ENCODE peak calls at places on chromosomes 12 and 14, in seven cellular contexts. C is adrenal gland, J is body of pancreas, T is prostate gland, U is A549, P is Peyer's patch, B is uterus. S is an unnamed sample.

GRCh38 chr14:22572562-22573058 is 16.4 kb downstream of the DAD1 start:
- DNase-seq in C (no peak), J (no peak), T (no peak), U (peak; percentile 24), P (no peak), B (no peak), S (no peak)

GRCh38 chr12:92244036-92244435 is 98.4 kb upstream of the BTG1 start:
- DNase-seq in C (peak; percentile 29), J (peak; percentile 18), T (peak; percentile 54), U (no peak), P (no peak), B (peak; percentile 42), S (peak; percentile 62)

GRCh38 chr14:99274346-99275221 is 2.6 kb upstream of the BCL11B start:
- DNase-seq in C (peak; percentile 72), J (peak; percentile 51), T (peak; percentile 82), U (peak; percentile 77), P (peak; percentile 83), B (peak; percentile 50), S (peak; percentile 83)

GRCh38 chr12:75542942-75543341 is 31.5 kb upstream of the KRR1 start:
- DNase-seq in C (no peak), J (no peak), T (no peak), U (no peak), P (no peak), B (no peak), S (no peak)

GRCh38 chr14:35576260-35576659 is 42.3 kb downstream of the INSM2 start:
- DNase-seq in C (no peak), J (no peak), T (no peak), U (no peak), P (no peak), B (no peak), S (no peak)

GRCh38 chr12:70648831-70649230 is 11.6 kb upstream of the PTPRB start:
- DNase-seq in C (no peak), J (no peak), T (no peak), U (no peak), P (no peak), B (no peak), S (no peak)

GRCh38 chr14:89491701-89492381 is 74.8 kb upstream of the FOXN3 start:
- DNase-seq in C (no peak), J (no peak), T (no peak), U (no peak), P (no peak), B (no peak), S (no peak)

GRCh38 chr14:70714055-70714550 is 72.4 kb downstream of the TTC9 start:
- DNase-seq in C (peak; percentile 19), J (peak; percentile 54), T (peak; percentile 46), U (peak; percentile 58), P (peak; percentile 66), B (no peak), S (peak; percentile 68)

GRCh38 chr14:25014440-25014839 is 35.5 kb downstream of the STXBP6 start:
- DNase-seq in C (no peak), J (no peak), T (no peak), U (no peak), P (peak; percentile 61), B (no peak), S (no peak)

GRCh38 chr14:35814371-35815005 is 5.4 kb upstream of the RALGAPA1 start:
- DNase-seq in C (peak; percentile 51), J (peak; percentile 65), T (no peak), U (no peak), P (peak; percentile 89), B (no peak), S (peak; percentile 72)

GRCh38 chr14:93337884-93338283 is 5.0 kb upstream of the BTBD7 start:
- DNase-seq in C (no peak), J (no peak), T (no peak), U (no peak), P (no peak), B (no peak), S (no peak)

GRCh38 chr12:92488735-92489134 is 214.1 kb upstream of the PLEKHG7 start:
- DNase-seq in C (no peak), J (no peak), T (no peak), U (no peak), P (no peak), B (no peak), S (no peak)

GRCh38 chr14:36619131-36619530 is 36.7 kb upstream of the NKX2-8 start:
- DNase-seq in C (no peak), J (no peak), T (no peak), U (no peak), P (no peak), B (no peak), S (no peak)

GRCh38 chr12:77865178-77865577 is 34.5 kb downstream of the NAV3 start:
- DNase-seq in C (no peak), J (no peak), T (no peak), U (no peak), P (no peak), B (no peak), S (no peak)

GRCh38 chr12:25670076-25671055 is 117.3 kb upstream of the LMNTD1 start:
- DNase-seq in C (no peak), J (no peak), T (no peak), U (no peak), P (no peak), B (no peak), S (no peak)

GRCh38 chr12:15423629-15424028 is 101.3 kb downstream of the PTPRO start:
- DNase-seq in C (no peak), J (no peak), T (no peak), U (no peak), P (no peak), B (no peak), S (no peak)

DNA sequence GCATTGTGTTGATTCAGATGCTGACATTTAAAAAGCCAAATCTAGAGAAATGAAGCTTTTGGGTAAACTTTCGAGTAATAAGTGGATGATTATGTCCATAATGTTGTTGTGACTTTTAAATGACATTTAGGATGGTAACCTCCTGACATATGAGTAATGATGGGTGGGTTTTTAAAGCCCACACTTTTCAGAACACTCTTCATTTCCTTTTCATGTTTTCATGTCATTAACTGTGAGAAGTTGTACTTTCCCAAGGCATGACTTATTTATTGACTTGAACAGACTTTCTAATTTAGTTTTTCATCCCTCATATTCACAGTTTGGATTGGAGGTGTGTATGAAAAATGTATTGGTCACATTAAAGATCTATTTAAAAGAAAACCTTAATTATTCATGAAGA is 35.5 kb downstream of the RGS6 start:
- DNase-seq in C (no peak), J (no peak), T (no peak), U (no peak), P (no peak), B (no peak), S (no peak)
- TF ChIP-seq POLR2A in C (no peak), J (no peak), T (no peak), U (no peak), P (no peak), B (no peak), S (no peak)

GRCh38 chr14:91925727-91926121 is 21.8 kb downstream of the FBLN5 start:
- DNase-seq in C (no peak), J (no peak), T (no peak), U (no peak), P (no peak), B (no peak), S (no peak)
- TF ChIP-seq CTCF in C (no peak), J (no peak), T (no peak), U (no peak), P (no peak), B (no peak), S (no peak)

GRCh38 chr12:56574210-56574609 is 52.6 kb downstream of the RBMS2 start:
- DNase-seq in C (no peak), J (no peak), T (no peak), U (no peak), P (no peak), B (no peak), S (no peak)

GRCh38 chr12:56565510-56566101 is 44.0 kb downstream of the RBMS2 start:
- DNase-seq in C (peak; percentile 68), J (no peak), T (no peak), U (peak; percentile 22), P (peak; percentile 84), B (peak; percentile 72), S (peak; percentile 80)

DNA sequence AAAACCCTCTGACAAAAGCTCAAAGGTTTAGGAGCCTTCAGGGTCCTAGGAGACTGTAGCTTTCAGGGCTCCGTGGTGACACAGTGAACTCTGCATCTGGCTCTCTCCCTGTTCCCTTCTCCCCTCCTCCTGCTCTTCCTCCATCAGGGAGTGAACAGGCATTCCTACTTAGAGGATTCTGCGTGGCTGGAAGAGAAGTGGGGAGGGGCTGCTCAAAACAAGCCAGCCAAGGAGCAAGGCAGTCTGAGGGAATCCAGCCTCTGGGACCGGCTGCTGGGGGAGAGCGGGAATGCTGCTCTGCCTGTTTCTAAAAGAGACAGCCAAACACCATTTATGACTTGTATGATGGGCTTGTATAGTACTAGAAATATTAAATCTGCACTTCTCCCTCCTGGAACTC is 49.5 kb downstream of the RBMS2 start:
- DNase-seq in C (no peak), J (no peak), T (no peak), U (no peak), P (no peak), B (no peak), S (peak; percentile 30)
- H3K4me1 ChIP-seq in C (peaks cover 9% of the 10 kb centered on the region), J (no peaks in the 10 kb centered on the region), T (no peaks in the 10 kb centered on the region), U (no peaks in the 10 kb centered on the region), P (no peaks in the 10 kb centered on the region), B (peaks cover 3% of the 10 kb centered on the region), S (peaks cover 12% of the 10 kb centered on the region)

GRCh38 chr14:50667491-50668007 is 557 bp downstream of the SAV1 start:
- DNase-seq in C (peak; percentile 40), J (peak; percentile 58), T (peak; percentile 42), U (no peak), P (peak; percentile 74), B (peak; percentile 44), S (peak; percentile 66)

GRCh38 chr14:50668852-50669194 is 717 bp upstream of the SAV1 start:
- DNase-seq in C (no peak), J (no peak), T (no peak), U (no peak), P (no peak), B (no peak), S (no peak)

GRCh38 chr14:50668008-50668851 is at the start of gene SAV1:
- DNase-seq in C (peak; percentile 88), J (peak; percentile 88), T (peak; percentile 82), U (no peak), P (peak; percentile 88), B (peak; percentile 85), S (peak; percentile 87)

GRCh38 chr14:50669441-50669986 is 1.4 kb upstream of the SAV1 start:
- DNase-seq in C (no peak), J (no peak), T (no peak), U (no peak), P (no peak), B (no peak), S (no peak)

DNA sequence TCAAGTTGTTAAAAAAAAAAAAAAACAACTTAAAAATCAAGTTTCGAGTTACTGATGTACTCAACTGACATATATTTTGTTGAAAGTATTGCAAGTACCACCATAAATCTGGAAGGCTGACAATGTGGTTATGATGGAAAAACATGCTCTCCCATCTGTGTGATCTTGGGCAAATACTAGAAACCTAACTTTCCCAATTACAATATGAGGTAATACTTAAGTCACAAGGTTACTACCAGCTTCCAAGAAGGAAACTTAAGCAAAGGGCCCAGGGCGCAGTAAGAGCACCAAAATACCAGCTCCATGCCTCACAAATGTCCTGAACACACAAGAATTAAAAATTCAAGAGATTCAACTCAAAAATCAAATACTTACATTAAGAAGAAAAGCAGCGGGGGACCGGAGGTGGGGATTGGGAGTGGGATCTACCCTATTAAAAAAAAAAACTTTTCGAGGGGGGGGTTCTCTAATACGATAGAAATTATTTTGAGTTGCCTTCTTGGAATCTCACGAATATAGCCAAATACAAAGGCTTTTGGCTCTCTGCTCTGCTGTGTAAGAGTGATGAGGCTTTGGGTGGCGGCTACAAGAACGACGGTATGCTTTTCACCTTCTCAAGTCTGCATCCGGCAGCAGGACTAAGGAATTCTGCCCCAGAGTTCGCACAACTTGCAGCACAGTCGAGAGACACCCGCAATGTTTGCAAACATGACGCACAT is 1.2 kb downstream of the SAV1 start:
- DNase-seq in C (peak; percentile 68), J (peak; percentile 60), T (peak; percentile 47), U (no peak), P (peak; percentile 74), B (peak; percentile 26), S (peak; percentile 77)
- TF ChIP-seq POLR2A in C (peak; percentile 72), J (peak; percentile 85), T (peak; percentile 34), U (no peak), P (no peak), B (no peak), S (peak; percentile 55)

S was measured in testis.